ENCODE peak calls at places on chromosomes 16 and 17, in six cellular contexts. One of them, this sample, is unnamed.

GRCh38 chr16:2717360-2718263 is 2.4 kb downstream of the PRSS27 start:
- DNase-seq in BJ: no peak
- DNase-seq in GM13976: no peak
- DNase-seq in stimulated activated CD8-positive, alpha-beta memory T cell treated with anti-CD3 and anti-CD28 coated beads, Interleukin-7, amount 100 ng/mL, for 24 hours: no peak
- DNase-seq in ascending aorta: no peak
- DNase-seq in NCI-H1436: no peak
- DNase-seq in this sample: no peak

GRCh38 chr17:51217946-51218345 is 41.9 kb downstream of the MBTD1 start:
- DNase-seq in stimulated activated CD8-positive, alpha-beta memory T cell treated with anti-CD3 and anti-CD28 coated beads, Interleukin-7, amount 100 ng/mL, for 24 hours: no peak
- DNase-seq in GM13976: no peak
- DNase-seq in ascending aorta: no peak
- DNase-seq in BJ: no peak
- DNase-seq in NCI-H1436: peak; percentile 14
- DNase-seq in this sample: no peak

GRCh38 chr17:49450735-49451134 is 36.1 kb upstream of the PHB1 start:
- DNase-seq in GM13976: no peak
- DNase-seq in stimulated activated CD8-positive, alpha-beta memory T cell treated with anti-CD3 and anti-CD28 coated beads, Interleukin-7, amount 100 ng/mL, for 24 hours: no peak
- DNase-seq in NCI-H1436: no peak
- DNase-seq in ascending aorta: no peak
- DNase-seq in BJ: no peak
- DNase-seq in this sample: no peak

GRCh38 chr17:29042679-29043538 is at the start of gene PIPOX:
- DNase-seq in BJ: no peak
- DNase-seq in NCI-H1436: peak; percentile 86
- DNase-seq in stimulated activated CD8-positive, alpha-beta memory T cell treated with anti-CD3 and anti-CD28 coated beads, Interleukin-7, amount 100 ng/mL, for 24 hours: no peak
- DNase-seq in GM13976: peak; percentile 43
- DNase-seq in ascending aorta: no peak
- DNase-seq in this sample: peak; percentile 66

GRCh38 chr16:47907109-47907508 is 248.7 kb downstream of the ABCC12 start:
- DNase-seq in stimulated activated CD8-positive, alpha-beta memory T cell treated with anti-CD3 and anti-CD28 coated beads, Interleukin-7, amount 100 ng/mL, for 24 hours: no peak
- DNase-seq in ascending aorta: no peak
- DNase-seq in NCI-H1436: no peak
- DNase-seq in GM13976: no peak
- DNase-seq in BJ: no peak
- DNase-seq in this sample: no peak

GRCh38 chr17:284676-285355 is 67.8 kb downstream of the RPH3AL start:
- DNase-seq in NCI-H1436: no peak
- DNase-seq in ascending aorta: no peak
- DNase-seq in GM13976: no peak
- DNase-seq in BJ: no peak
- DNase-seq in stimulated activated CD8-positive, alpha-beta memory T cell treated with anti-CD3 and anti-CD28 coated beads, Interleukin-7, amount 100 ng/mL, for 24 hours: no peak
- DNase-seq in this sample: no peak

GRCh38 chr16:86554599-86554916 is 477 bp downstream of the MTHFSD start:
- DNase-seq in stimulated activated CD8-positive, alpha-beta memory T cell treated with anti-CD3 and anti-CD28 coated beads, Interleukin-7, amount 100 ng/mL, for 24 hours: no peak
- DNase-seq in NCI-H1436: no peak
- DNase-seq in GM13976: no peak
- DNase-seq in ascending aorta: no peak
- DNase-seq in BJ: no peak
- DNase-seq in this sample: no peak

GRCh38 chr16:66984902-66985311 is 3.5 kb upstream of the CES4A start:
- DNase-seq in NCI-H1436: no peak
- DNase-seq in GM13976: no peak
- DNase-seq in ascending aorta: no peak
- DNase-seq in BJ: no peak
- DNase-seq in stimulated activated CD8-positive, alpha-beta memory T cell treated with anti-CD3 and anti-CD28 coated beads, Interleukin-7, amount 100 ng/mL, for 24 hours: peak; percentile 38
- DNase-seq in this sample: no peak

GRCh38 chr16:58046936-58047335 is 21.4 kb downstream of the MMP15 start:
- DNase-seq in NCI-H1436: no peak
- DNase-seq in BJ: no peak
- DNase-seq in GM13976: no peak
- DNase-seq in ascending aorta: no peak
- DNase-seq in stimulated activated CD8-positive, alpha-beta memory T cell treated with anti-CD3 and anti-CD28 coated beads, Interleukin-7, amount 100 ng/mL, for 24 hours: no peak
- DNase-seq in this sample: no peak

GRCh38 chr17:47276868-47277267 is 23.2 kb downstream of the ITGB3 start:
- DNase-seq in BJ: peak; percentile 70
- DNase-seq in NCI-H1436: peak; percentile 36
- DNase-seq in GM13976: no peak
- DNase-seq in stimulated activated CD8-positive, alpha-beta memory T cell treated with anti-CD3 and anti-CD28 coated beads, Interleukin-7, amount 100 ng/mL, for 24 hours: no peak
- DNase-seq in ascending aorta: peak; percentile 48
- DNase-seq in this sample: peak; percentile 85

GRCh38 chr17:67443931-67444597 is 67.0 kb downstream of the PITPNC1 start:
- DNase-seq in ascending aorta: no peak
- DNase-seq in GM13976: no peak
- DNase-seq in stimulated activated CD8-positive, alpha-beta memory T cell treated with anti-CD3 and anti-CD28 coated beads, Interleukin-7, amount 100 ng/mL, for 24 hours: no peak
- DNase-seq in BJ: peak; percentile 18
- DNase-seq in NCI-H1436: no peak
- DNase-seq in this sample: peak; percentile 57

GRCh38 chr17:15973016-15973415 is 26.5 kb downstream of the ZSWIM7 start:
- DNase-seq in stimulated activated CD8-positive, alpha-beta memory T cell treated with anti-CD3 and anti-CD28 coated beads, Interleukin-7, amount 100 ng/mL, for 24 hours: no peak
- DNase-seq in ascending aorta: no peak
- DNase-seq in NCI-H1436: no peak
- DNase-seq in BJ: no peak
- DNase-seq in GM13976: no peak
- DNase-seq in this sample: no peak

GRCh38 chr16:21650517-21650916 is 1.9 kb downstream of the IGSF6 start:
- DNase-seq in ascending aorta: no peak
- DNase-seq in BJ: no peak
- DNase-seq in GM13976: no peak
- DNase-seq in NCI-H1436: no peak
- DNase-seq in stimulated activated CD8-positive, alpha-beta memory T cell treated with anti-CD3 and anti-CD28 coated beads, Interleukin-7, amount 100 ng/mL, for 24 hours: no peak
- DNase-seq in this sample: peak; percentile 66

GRCh38 chr17:82065193-82065637 is 389 bp downstream of the DUS1L start:
- DNase-seq in stimulated activated CD8-positive, alpha-beta memory T cell treated with anti-CD3 and anti-CD28 coated beads, Interleukin-7, amount 100 ng/mL, for 24 hours: no peak
- DNase-seq in ascending aorta: no peak
- DNase-seq in GM13976: no peak
- DNase-seq in NCI-H1436: no peak
- DNase-seq in BJ: no peak
- DNase-seq in this sample: peak; percentile 31

GRCh38 chr17:14730821-14731220 is 429.9 kb downstream of the HS3ST3B1 start:
- DNase-seq in BJ: no peak
- DNase-seq in GM13976: no peak
- DNase-seq in NCI-H1436: no peak
- DNase-seq in stimulated activated CD8-positive, alpha-beta memory T cell treated with anti-CD3 and anti-CD28 coated beads, Interleukin-7, amount 100 ng/mL, for 24 hours: no peak
- DNase-seq in ascending aorta: no peak
- DNase-seq in this sample: no peak

GRCh38 chr16:49838639-49839461 is 17.1 kb downstream of the ZNF423 start:
- DNase-seq in BJ: no peak
- DNase-seq in NCI-H1436: no peak
- DNase-seq in GM13976: no peak
- DNase-seq in stimulated activated CD8-positive, alpha-beta memory T cell treated with anti-CD3 and anti-CD28 coated beads, Interleukin-7, amount 100 ng/mL, for 24 hours: no peak
- DNase-seq in ascending aorta: no peak
- DNase-seq in this sample: no peak

GRCh38 chr16:57123969-57124674 is 31.7 kb downstream of the CPNE2 start:
- DNase-seq in BJ: no peak
- DNase-seq in GM13976: no peak
- DNase-seq in stimulated activated CD8-positive, alpha-beta memory T cell treated with anti-CD3 and anti-CD28 coated beads, Interleukin-7, amount 100 ng/mL, for 24 hours: no peak
- DNase-seq in NCI-H1436: no peak
- DNase-seq in ascending aorta: no peak
- DNase-seq in this sample: no peak

GRCh38 chr17:57975044-57975443 is 13.0 kb downstream of the VEZF1 start:
- DNase-seq in BJ: no peak
- DNase-seq in NCI-H1436: no peak
- DNase-seq in ascending aorta: no peak
- DNase-seq in GM13976: no peak
- DNase-seq in stimulated activated CD8-positive, alpha-beta memory T cell treated with anti-CD3 and anti-CD28 coated beads, Interleukin-7, amount 100 ng/mL, for 24 hours: no peak
- DNase-seq in this sample: peak; percentile 41

GRCh38 chr16:57530531-57531252 is 5.7 kb downstream of the CCDC102A start:
- DNase-seq in stimulated activated CD8-positive, alpha-beta memory T cell treated with anti-CD3 and anti-CD28 coated beads, Interleukin-7, amount 100 ng/mL, for 24 hours: no peak
- DNase-seq in GM13976: peak; percentile 31
- DNase-seq in BJ: no peak
- DNase-seq in NCI-H1436: no peak
- DNase-seq in ascending aorta: no peak
- DNase-seq in this sample: no peak

GRCh38 chr17:78958556-78959191 is 21.0 kb downstream of the LGALS3BP start:
- DNase-seq in BJ: no peak
- DNase-seq in stimulated activated CD8-positive, alpha-beta memory T cell treated with anti-CD3 and anti-CD28 coated beads, Interleukin-7, amount 100 ng/mL, for 24 hours: no peak
- DNase-seq in ascending aorta: no peak
- DNase-seq in GM13976: no peak
- DNase-seq in NCI-H1436: no peak
- DNase-seq in this sample: no peak

GRCh38 chr16:27638833-27639587 is 89.1 kb downstream of the KATNIP start:
- DNase-seq in ascending aorta: no peak
- DNase-seq in BJ: no peak
- DNase-seq in GM13976: no peak
- DNase-seq in stimulated activated CD8-positive, alpha-beta memory T cell treated with anti-CD3 and anti-CD28 coated beads, Interleukin-7, amount 100 ng/mL, for 24 hours: no peak
- DNase-seq in NCI-H1436: no peak
- DNase-seq in this sample: no peak

GRCh38 chr17:9768381-9768934 is 22.9 kb downstream of the DHRS7C start:
- DNase-seq in NCI-H1436: peak; percentile 13
- DNase-seq in GM13976: peak; percentile 55
- DNase-seq in BJ: no peak
- DNase-seq in stimulated activated CD8-positive, alpha-beta memory T cell treated with anti-CD3 and anti-CD28 coated beads, Interleukin-7, amount 100 ng/mL, for 24 hours: no peak
- DNase-seq in ascending aorta: no peak
- DNase-seq in this sample: peak; percentile 52

GRCh38 chr16:89958068-89958467 is 9.5 kb downstream of the DEF8 start:
- DNase-seq in BJ: no peak
- DNase-seq in stimulated activated CD8-positive, alpha-beta memory T cell treated with anti-CD3 and anti-CD28 coated beads, Interleukin-7, amount 100 ng/mL, for 24 hours: no peak
- DNase-seq in GM13976: no peak
- DNase-seq in ascending aorta: no peak
- DNase-seq in NCI-H1436: peak; percentile 21
- DNase-seq in this sample: peak; percentile 23

GRCh38 chr17:57164814-57165213 is 79.8 kb downstream of the AKAP1 start:
- DNase-seq in NCI-H1436: no peak
- DNase-seq in BJ: no peak
- DNase-seq in GM13976: no peak
- DNase-seq in stimulated activated CD8-positive, alpha-beta memory T cell treated with anti-CD3 and anti-CD28 coated beads, Interleukin-7, amount 100 ng/mL, for 24 hours: no peak
- DNase-seq in ascending aorta: no peak
- DNase-seq in this sample: no peak